ENCODE peak calls at places on chromosome 7, in six cellular contexts. L is renal cortical epithelial cell, Q is pancreas, J is HT-29, H is caudate nucleus, C is kidney. N is an unnamed sample.
A peak's percentile ranks its signal among the peaks of the same experiment; 100 is the strongest.

GRCh38 chr7:11341285-11341944 is 367.7 kb downstream of the PHF14 start:
- DNase-seq in L (peak; percentile 50), Q (no peak), J (peak; percentile 48), H (peak; percentile 5), C (no peak), N (no peak)

GRCh38 chr7:95309951-95310350 is 14.4 kb downstream of the PON1 start:
- DNase-seq in J (no peak), C (no peak), Q (no peak), H (no peak), L (no peak), N (no peak)

GRCh38 chr7:150430465-150431085 is 19.9 kb upstream of the GIMAP8 start:
- DNase-seq in C (no peak), H (no peak), J (no peak), Q (no peak), L (no peak), N (peak; percentile 38)

GRCh38 chr7:92765725-92766124 is 70.6 kb downstream of the CDK6 start:
- DNase-seq in Q (no peak), C (no peak), L (peak; percentile 86), H (no peak), J (peak; percentile 52), N (no peak)

GRCh38 chr7:1298938-1299885 is 66.5 kb downstream of the UNCX start:
- DNase-seq in C (peak; percentile 57), H (no peak), J (no peak), L (no peak), Q (no peak), N (no peak)

GRCh38 chr7:64098-64521 is 128.3 kb upstream of the FAM20C start:
- DNase-seq in L (peak; percentile 62), J (peak; percentile 81), C (peak; percentile 55), H (peak; percentile 48), Q (peak; percentile 69), N (peak; percentile 61)

GRCh38 chr7:5689716-5690115 is 91.7 kb downstream of the RNF216 start:
- DNase-seq in C (no peak), J (no peak), H (no peak), Q (no peak), L (no peak), N (no peak)

GRCh38 chr7:96654630-96655188 is 54.9 kb downstream of the SEM1 start:
- DNase-seq in L (no peak), H (no peak), J (no peak), Q (no peak), C (no peak), N (no peak)

GRCh38 chr7:139066315-139066714 is 30.5 kb upstream of the ZC3HAV1L start:
- DNase-seq in H (no peak), J (no peak), L (no peak), C (no peak), Q (no peak), N (no peak)

GRCh38 chr7:91285966-91286365 is 21.7 kb downstream of the FZD1 start:
- DNase-seq in H (no peak), Q (no peak), C (no peak), L (no peak), J (no peak), N (no peak)

GRCh38 chr7:102152672-102153585 is 133.7 kb upstream of the SH2B2 start:
- DNase-seq in L (peak; percentile 86), C (peak; percentile 82), Q (no peak), H (no peak), J (peak; percentile 96), N (no peak)

GRCh38 chr7:36071605-36072004 is 81.4 kb upstream of the EEPD1 start:
- DNase-seq in C (no peak), H (no peak), L (no peak), Q (no peak), J (no peak), N (no peak)

GRCh38 chr7:51351661-51352060 is 35.1 kb upstream of the COBL start:
- DNase-seq in J (no peak), H (no peak), Q (no peak), L (no peak), C (no peak), N (no peak)

GRCh38 chr7:144048648-144049047 is at the start of gene OR2A5:
- DNase-seq in J (no peak), L (no peak), Q (no peak), C (no peak), H (no peak), N (no peak)

GRCh38 chr7:133829336-133829897 is 297.7 kb upstream of the LRGUK start:
- DNase-seq in L (peak; percentile 93), C (no peak), Q (no peak), H (no peak), J (no peak), N (no peak)

GRCh38 chr7:2870471-2870941 is 26.4 kb upstream of the GNA12 start:
- DNase-seq in L (no peak), J (peak; percentile 79), H (no peak), Q (no peak), C (peak; percentile 85), N (peak; percentile 78)

GRCh38 chr7:25994433-25994988 is 157.5 kb upstream of the NFE2L3 start:
- DNase-seq in J (no peak), L (no peak), C (no peak), Q (no peak), H (no peak), N (no peak)

GRCh38 chr7:30437823-30438574 is 40.6 kb downstream of the NOD1 start:
- DNase-seq in L (no peak), Q (no peak), J (no peak), H (no peak), C (peak; percentile 44), N (no peak)

GRCh38 chr7:23469150-23469960 is 936 bp downstream of the IGF2BP3 start:
- DNase-seq in Q (peak; percentile 63), L (no peak), H (no peak), C (no peak), J (peak; percentile 54), N (no peak)

GRCh38 chr7:7201583-7202374 is 19.4 kb downstream of the C1GALT1 start:
- DNase-seq in L (peak; percentile 82), J (no peak), H (no peak), C (peak; percentile 90), Q (no peak), N (peak; percentile 60)

GRCh38 chr7:144997516-144997915 is 161.7 kb upstream of the TPK1 start:
- DNase-seq in C (no peak), H (no peak), Q (no peak), J (no peak), L (no peak), N (no peak)